ENCODE peak calls at places on chromosomes 3 and 15, in ten cellular contexts. I is aorta, S is astrocyte of the spinal cord, N is AG09309, M is tibial artery, R is A549, Z is cardiac muscle cell, U is stomach, C is adipocyte, A is AG04450. V is an unnamed sample.

GRCh38 chr3:73213906-73214305 is 152.4 kb downstream of the EBLN2 start:
- DNase-seq in M (no peak), R (no peak), N (peak; percentile 62), C (peak; percentile 19), Z (peak; percentile 2), U (no peak), I (no peak), S (no peak), A (no peak), V (peak; percentile 6)

GRCh38 chr15:37891754-37892368 is 42.6 kb upstream of the TMCO5A start:
- DNase-seq in U (no peak), R (peak; percentile 33), Z (peak; percentile 72), N (no peak), A (peak; percentile 37), S (peak; percentile 43), I (no peak), C (peak; percentile 86), M (no peak), V (peak; percentile 74)

GRCh38 chr3:17945018-17945798 is 202.8 kb upstream of the TBC1D5 start:
- DNase-seq in S (no peak), R (no peak), N (no peak), Z (peak; percentile 2), C (no peak), M (no peak), A (no peak), I (no peak), U (no peak), V (no peak)

GRCh38 chr3:115616461-115616860 is 6.8 kb upstream of the GAP43 start:
- DNase-seq in Z (no peak), R (no peak), M (no peak), C (no peak), N (no peak), U (no peak), S (no peak), I (no peak), A (no peak), V (no peak)

GRCh38 chr3:12710062-12710461 is 46.1 kb upstream of the RAF1 start:
- DNase-seq in I (no peak), S (no peak), U (no peak), Z (no peak), C (no peak), M (no peak), R (no peak), A (no peak), N (no peak), V (no peak)

GRCh38 chr15:49858076-49858475 is 237.2 kb downstream of the DTWD1 start:
- DNase-seq in I (no peak), U (no peak), C (no peak), M (no peak), R (no peak), A (no peak), S (no peak), Z (peak; percentile 79), N (no peak), V (peak; percentile 53)

GRCh38 chr3:64289622-64290021 is 64.4 kb upstream of the PRICKLE2 start:
- DNase-seq in S (no peak), C (no peak), I (no peak), A (no peak), N (no peak), R (no peak), U (no peak), Z (no peak), M (no peak), V (no peak)

GRCh38 chr3:63523100-63523499 is 129.4 kb upstream of the SNTN start:
- DNase-seq in R (no peak), M (no peak), Z (peak; percentile 0), N (no peak), S (no peak), U (no peak), C (no peak), I (no peak), A (no peak), V (no peak)

GRCh38 chr3:187989458-187990153 is 164.4 kb upstream of the LPP start:
- DNase-seq in N (no peak), U (no peak), C (no peak), I (no peak), A (no peak), S (no peak), Z (no peak), R (no peak), M (no peak), V (no peak)

GRCh38 chr3:49707113-49707480 is 12.4 kb downstream of the AMIGO3 start:
- DNase-seq in R (no peak), M (no peak), A (no peak), I (no peak), S (peak; percentile 26), C (no peak), U (no peak), Z (no peak), N (no peak), V (no peak)

GRCh38 chr15:90749754-90750153 is 32.6 kb downstream of the BLM start:
- DNase-seq in S (peak; percentile 14), U (no peak), M (no peak), Z (no peak), C (no peak), I (no peak), N (no peak), R (no peak), A (no peak), V (no peak)

DNA sequence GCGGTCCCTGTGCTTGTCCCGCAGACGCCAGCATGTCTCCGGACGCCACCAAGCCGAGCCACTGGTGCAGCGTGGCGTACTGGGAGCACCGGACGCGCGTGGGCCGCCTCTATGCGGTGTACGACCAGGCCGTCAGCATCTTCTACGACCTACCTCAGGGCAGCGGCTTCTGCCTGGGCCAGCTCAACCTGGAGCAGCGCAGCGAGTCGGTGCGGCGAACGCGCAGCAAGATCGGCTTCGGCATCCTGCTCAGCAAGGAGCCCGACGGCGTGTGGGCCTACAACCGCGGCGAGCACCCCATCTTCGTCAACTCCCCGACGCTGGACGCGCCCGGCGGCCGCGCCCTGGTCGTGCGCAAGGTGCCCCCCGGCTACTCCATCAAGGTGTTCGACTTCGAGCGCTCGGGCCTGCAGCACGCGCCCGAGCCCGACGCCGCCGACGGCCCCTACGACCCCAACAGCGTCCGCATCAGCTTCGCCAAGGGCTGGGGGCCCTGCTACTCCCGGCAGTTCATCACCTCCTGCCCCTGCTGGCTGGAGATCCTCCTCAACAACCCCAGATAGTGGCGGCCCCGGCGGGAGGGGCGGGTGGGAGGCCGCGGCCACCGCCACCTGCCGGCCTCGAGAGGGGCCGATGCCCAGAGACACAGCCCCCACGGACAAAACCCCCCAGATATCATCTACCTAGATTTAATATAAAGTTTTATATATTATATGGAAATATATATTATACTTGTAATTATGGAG is 79.1 kb downstream of the SMAD6 start:
- DNase-seq in S (no peak), Z (no peak), C (no peak), M (no peak), R (no peak), I (peak; percentile 70), A (no peak), N (no peak), U (no peak), V (no peak)
- H3K4me3 ChIP-seq in S (no peak overlapping the region), Z (no peak overlapping the region), C (no peak overlapping the region), M (no peak overlapping the region), R (no peak overlapping the region), I (no peak overlapping the region), A (no peak overlapping the region), N (no peak overlapping the region), U (no peak overlapping the region), V (no peak overlapping the region)

DNA sequence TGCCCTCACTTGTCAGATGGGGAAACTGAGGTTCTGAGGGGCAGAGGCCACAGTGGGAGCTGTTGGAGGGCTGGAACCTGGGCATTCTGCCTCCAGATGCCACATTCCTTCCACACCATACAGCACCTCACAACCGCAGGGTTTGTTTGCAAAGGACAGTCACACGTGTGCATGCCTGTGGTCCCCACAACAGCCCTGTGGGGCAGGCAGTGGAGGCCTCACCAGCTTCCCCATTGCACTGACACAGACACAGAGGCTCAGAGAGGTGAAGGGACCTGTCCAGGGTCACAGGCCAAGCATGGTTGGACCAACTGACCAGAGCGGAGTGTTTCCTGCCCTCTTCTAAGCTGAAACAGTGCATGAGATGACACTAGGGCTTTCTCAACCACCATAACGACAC is 75.2 kb upstream of the SEC13 start:
- DNase-seq in N (no peak), I (no peak), R (no peak), C (no peak), U (no peak), S (no peak), M (no peak), A (no peak), Z (no peak), V (no peak)
- H3K4me3 ChIP-seq in N (no peak overlapping the region), I (no peak overlapping the region), R (no peak overlapping the region), C (no peak overlapping the region), U (no peak overlapping the region), S (no peak overlapping the region), M (no peak overlapping the region), A (no peak overlapping the region), Z (no peak overlapping the region), V (no peak overlapping the region)

GRCh38 chr3:147218976-147219375 is 187.4 kb downstream of the ZIC4 start:
- DNase-seq in I (no peak), A (no peak), N (no peak), M (no peak), Z (no peak), R (no peak), U (no peak), S (peak; percentile 15), C (peak; percentile 25), V (no peak)
- H3K4me3 ChIP-seq in I (no peak overlapping the region), A (no peak overlapping the region), N (no peak overlapping the region), M (no peak overlapping the region), Z (no peak overlapping the region), R (no peak overlapping the region), U (no peak overlapping the region), S (no peak overlapping the region), C (no peak overlapping the region), V (no peak overlapping the region)

GRCh38 chr3:10398341-10398740 is 77.4 kb upstream of the SEC13 start:
- DNase-seq in Z (no peak), R (no peak), U (no peak), I (no peak), M (no peak), N (no peak), C (no peak), A (no peak), S (no peak), V (no peak)

GRCh38 chr3:10395196-10395595 is 74.3 kb upstream of the SEC13 start:
- DNase-seq in N (no peak), R (no peak), M (no peak), I (no peak), Z (no peak), A (no peak), C (no peak), U (no peak), S (no peak), V (no peak)

GRCh38 chr3:10397879-10398278 is 77.0 kb upstream of the SEC13 start:
- DNase-seq in A (no peak), M (no peak), I (no peak), N (no peak), C (no peak), R (no peak), Z (no peak), U (no peak), S (no peak), V (no peak)

GRCh38 chr3:10395671-10396070 is 74.8 kb upstream of the SEC13 start:
- DNase-seq in S (no peak), R (no peak), A (no peak), I (no peak), U (no peak), M (no peak), N (no peak), Z (no peak), C (no peak), V (no peak)

DNA sequence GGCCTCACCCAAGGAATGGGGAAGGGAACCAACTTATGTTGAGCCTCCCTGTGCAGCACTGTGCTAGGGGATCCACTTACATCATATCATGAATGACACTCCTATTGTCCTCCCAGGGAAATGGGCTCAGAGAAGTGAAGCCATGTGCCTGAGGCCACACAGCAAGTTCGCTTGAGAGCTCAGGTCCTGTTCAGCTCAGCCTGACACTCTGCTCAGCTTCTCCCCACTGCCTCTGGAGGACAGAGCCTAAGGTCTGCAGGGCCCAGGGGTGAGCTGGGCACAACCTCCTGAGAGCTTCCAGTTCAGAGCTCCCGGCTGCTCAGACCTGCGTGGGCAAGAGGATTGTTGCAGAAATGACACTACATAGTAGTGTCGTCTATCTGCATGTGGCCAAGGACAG is 76.0 kb upstream of the SEC13 start:
- DNase-seq in N (no peak), M (no peak), R (no peak), I (no peak), C (no peak), A (no peak), Z (no peak), S (no peak), U (no peak), V (no peak)
- H3K4me3 ChIP-seq in N (no peak overlapping the region), M (no peak overlapping the region), R (no peak overlapping the region), I (no peak overlapping the region), C (no peak overlapping the region), A (no peak overlapping the region), Z (no peak overlapping the region), S (no peak overlapping the region), U (no peak overlapping the region), V (no peak overlapping the region)

V was measured in fibroblast of pulmonary artery.